ENCODE peak calls at places on chromosomes 5 and 9, in five cellular contexts. One of them, this sample, is unnamed.

GRCh38 chr9:126864771-126865170 is 4.3 kb downstream of the ZBTB34 start:
- DNase-seq in mesendoderm: no peak
- DNase-seq in neuronal stem cell: no peak
- DNase-seq in IMR-90: no peak
- DNase-seq in H9: no peak
- DNase-seq in this sample: no peak

GRCh38 chr5:119596046-119596445 is 33.3 kb upstream of the FAM170A start:
- DNase-seq in neuronal stem cell: no peak
- DNase-seq in IMR-90: no peak
- DNase-seq in H9: no peak
- DNase-seq in mesendoderm: no peak
- DNase-seq in this sample: no peak

GRCh38 chr9:16335788-16336580 is 534.5 kb downstream of the BNC2 start:
- DNase-seq in mesendoderm: no peak
- DNase-seq in neuronal stem cell: no peak
- DNase-seq in H9: no peak
- DNase-seq in IMR-90: peak
- DNase-seq in this sample: peak

GRCh38 chr9:37621299-37621934 is 29.0 kb upstream of the TOMM5 start:
- DNase-seq in IMR-90: no peak
- DNase-seq in neuronal stem cell: no peak
- DNase-seq in H9: no peak
- DNase-seq in mesendoderm: peak
- DNase-seq in this sample: no peak

GRCh38 chr5:62143268-62144229 is 162.5 kb upstream of the KIF2A start:
- DNase-seq in mesendoderm: peak
- DNase-seq in neuronal stem cell: peak
- DNase-seq in H9: no peak
- DNase-seq in IMR-90: peak
- DNase-seq in this sample: peak

GRCh38 chr5:159478950-159479349 is 148.7 kb upstream of the IL12B start:
- DNase-seq in H9: no peak
- DNase-seq in neuronal stem cell: no peak
- DNase-seq in IMR-90: no peak
- DNase-seq in mesendoderm: no peak
- DNase-seq in this sample: no peak

GRCh38 chr9:136985027-136985602 is 2.3 kb downstream of the LCNL1 start:
- DNase-seq in IMR-90: no peak
- DNase-seq in neuronal stem cell: no peak
- DNase-seq in H9: no peak
- DNase-seq in mesendoderm: no peak
- DNase-seq in this sample: no peak

GRCh38 chr9:36030871-36031270 is 5.8 kb upstream of the RECK start:
- DNase-seq in H9: no peak
- DNase-seq in IMR-90: no peak
- DNase-seq in mesendoderm: no peak
- DNase-seq in neuronal stem cell: no peak
- DNase-seq in this sample: no peak

GRCh38 chr5:32217886-32218396 is 43.8 kb upstream of the GOLPH3 start:
- DNase-seq in mesendoderm: no peak
- DNase-seq in neuronal stem cell: no peak
- DNase-seq in IMR-90: no peak
- DNase-seq in H9: no peak
- DNase-seq in this sample: peak

GRCh38 chr5:58016329-58016728 is 443.6 kb downstream of the PLK2 start:
- DNase-seq in neuronal stem cell: no peak
- DNase-seq in H9: no peak
- DNase-seq in IMR-90: peak
- DNase-seq in mesendoderm: no peak
- DNase-seq in this sample: peak

GRCh38 chr5:175663191-175664184 is 5.6 kb downstream of the HRH2 start:
- DNase-seq in mesendoderm: peak
- DNase-seq in H9: no peak
- DNase-seq in neuronal stem cell: no peak
- DNase-seq in IMR-90: no peak
- DNase-seq in this sample: no peak

GRCh38 chr5:89211836-89212235 is 328.9 kb upstream of the MEF2C start:
- DNase-seq in H9: no peak
- DNase-seq in IMR-90: peak
- DNase-seq in neuronal stem cell: no peak
- DNase-seq in mesendoderm: no peak
- DNase-seq in this sample: peak

GRCh38 chr9:120531683-120532300 is 48.2 kb downstream of the CDK5RAP2 start:
- DNase-seq in H9: peak
- DNase-seq in mesendoderm: peak
- DNase-seq in IMR-90: peak
- DNase-seq in neuronal stem cell: no peak
- DNase-seq in this sample: peak

GRCh38 chr9:99368341-99369326 is 146.6 kb downstream of the SEC61B start:
- DNase-seq in H9: no peak
- DNase-seq in neuronal stem cell: peak
- DNase-seq in IMR-90: peak
- DNase-seq in mesendoderm: no peak
- DNase-seq in this sample: peak

GRCh38 chr9:6827370-6827949 is 69.7 kb downstream of the KDM4C start:
- DNase-seq in mesendoderm: peak
- DNase-seq in neuronal stem cell: peak
- DNase-seq in IMR-90: peak
- DNase-seq in H9: no peak
- DNase-seq in this sample: peak

GRCh38 chr5:137190441-137190840 is 308.7 kb downstream of the SPOCK1 start:
- DNase-seq in IMR-90: peak
- DNase-seq in mesendoderm: no peak
- DNase-seq in H9: no peak
- DNase-seq in neuronal stem cell: no peak
- DNase-seq in this sample: no peak

GRCh38 chr5:144033481-144033880 is 137.0 kb downstream of the YIPF5 start:
- DNase-seq in mesendoderm: no peak
- DNase-seq in IMR-90: no peak
- DNase-seq in H9: no peak
- DNase-seq in neuronal stem cell: no peak
- DNase-seq in this sample: no peak

GRCh38 chr9:87620727-87621322 is 105.1 kb upstream of the CTSL start:
- DNase-seq in IMR-90: no peak
- DNase-seq in neuronal stem cell: no peak
- DNase-seq in H9: no peak
- DNase-seq in mesendoderm: no peak
- DNase-seq in this sample: no peak

GRCh38 chr5:43075319-43076293 is 35.5 kb upstream of the ANXA2R start:
- DNase-seq in mesendoderm: no peak
- DNase-seq in IMR-90: no peak
- DNase-seq in H9: no peak
- DNase-seq in neuronal stem cell: no peak
- DNase-seq in this sample: peak
- H2AK5ac ChIP-seq in mesendoderm: no peak
- H2AK5ac ChIP-seq in IMR-90: no peak
- H2AK5ac ChIP-seq in H9: no peak
- H2AK5ac ChIP-seq in neuronal stem cell: no peak
- H2AK5ac ChIP-seq in this sample: no peak

DNA sequence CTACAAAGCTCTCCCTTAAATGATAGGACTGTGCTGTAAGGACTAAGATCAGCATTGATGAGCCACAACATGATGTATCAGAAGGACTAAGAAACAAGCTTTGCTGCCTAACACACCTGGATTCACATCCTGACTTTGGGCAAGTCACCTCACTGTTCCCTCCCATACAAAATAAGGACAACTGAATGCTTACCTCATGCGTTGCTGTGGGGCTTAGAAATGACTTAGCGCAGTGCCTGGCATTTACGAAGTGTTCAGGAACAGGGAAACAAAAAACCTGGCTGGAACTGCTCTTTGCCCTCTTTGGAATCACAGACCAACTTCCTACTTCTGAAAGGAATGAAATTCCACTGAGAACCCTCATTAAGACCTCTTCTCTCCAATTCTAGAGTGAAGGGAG is 113.7 kb downstream of the BAAT start:
- DNase-seq in mesendoderm: no peak
- DNase-seq in IMR-90: no peak
- DNase-seq in H9: no peak
- DNase-seq in neuronal stem cell: no peak
- DNase-seq in this sample: no peak
- H3K23ac ChIP-seq in mesendoderm: no peak
- H3K23ac ChIP-seq in IMR-90: no peak
- H3K23ac ChIP-seq in H9: no peak
- H3K23ac ChIP-seq in neuronal stem cell: no peak
- H3K23ac ChIP-seq in this sample: no peak

GRCh38 chr5:167850901-167851300 is 440.5 kb upstream of the WWC1 start:
- DNase-seq in mesendoderm: peak
- DNase-seq in IMR-90: no peak
- DNase-seq in H9: no peak
- DNase-seq in neuronal stem cell: no peak
- DNase-seq in this sample: peak

GRCh38 chr5:167840736-167841135 is 450.7 kb upstream of the WWC1 start:
- DNase-seq in H9: no peak
- DNase-seq in neuronal stem cell: no peak
- DNase-seq in mesendoderm: no peak
- DNase-seq in IMR-90: no peak
- DNase-seq in this sample: no peak

GRCh38 chr5:167844173-167844572 is 447.3 kb upstream of the WWC1 start:
- DNase-seq in IMR-90: no peak
- DNase-seq in mesendoderm: no peak
- DNase-seq in H9: no peak
- DNase-seq in neuronal stem cell: no peak
- DNase-seq in this sample: no peak

GRCh38 chr5:167849874-167850273 is 441.6 kb upstream of the WWC1 start:
- DNase-seq in IMR-90: no peak
- DNase-seq in H9: no peak
- DNase-seq in neuronal stem cell: no peak
- DNase-seq in mesendoderm: peak
- DNase-seq in this sample: no peak

DNA sequence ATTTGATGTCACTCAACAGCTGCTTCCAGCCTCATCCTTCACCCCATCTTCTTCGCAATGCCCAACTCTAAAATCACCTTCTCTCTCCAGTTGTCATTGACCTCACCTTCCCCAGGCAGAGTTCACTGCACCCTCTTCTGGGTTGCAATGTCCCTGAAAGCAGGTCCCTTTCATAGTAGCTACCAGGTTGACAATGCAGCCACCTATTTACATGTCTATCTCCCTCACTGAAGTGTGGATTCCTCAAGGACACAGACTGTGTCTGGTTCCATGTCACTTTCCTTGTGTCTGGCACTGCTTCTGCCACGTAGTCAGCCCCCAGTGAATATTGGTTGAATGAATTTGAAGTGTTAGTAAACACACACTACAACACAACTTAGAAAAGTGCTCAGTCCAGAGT is 445.5 kb upstream of the WWC1 start:
- DNase-seq in neuronal stem cell: no peak
- DNase-seq in mesendoderm: peak
- DNase-seq in IMR-90: no peak
- DNase-seq in H9: no peak
- DNase-seq in this sample: no peak
- H2BK15ac ChIP-seq in neuronal stem cell: no peak
- H2BK15ac ChIP-seq in mesendoderm: no peak
- H2BK15ac ChIP-seq in IMR-90: no peak
- H2BK15ac ChIP-seq in H9: no peak
- H2BK15ac ChIP-seq in this sample: no peak

DNA sequence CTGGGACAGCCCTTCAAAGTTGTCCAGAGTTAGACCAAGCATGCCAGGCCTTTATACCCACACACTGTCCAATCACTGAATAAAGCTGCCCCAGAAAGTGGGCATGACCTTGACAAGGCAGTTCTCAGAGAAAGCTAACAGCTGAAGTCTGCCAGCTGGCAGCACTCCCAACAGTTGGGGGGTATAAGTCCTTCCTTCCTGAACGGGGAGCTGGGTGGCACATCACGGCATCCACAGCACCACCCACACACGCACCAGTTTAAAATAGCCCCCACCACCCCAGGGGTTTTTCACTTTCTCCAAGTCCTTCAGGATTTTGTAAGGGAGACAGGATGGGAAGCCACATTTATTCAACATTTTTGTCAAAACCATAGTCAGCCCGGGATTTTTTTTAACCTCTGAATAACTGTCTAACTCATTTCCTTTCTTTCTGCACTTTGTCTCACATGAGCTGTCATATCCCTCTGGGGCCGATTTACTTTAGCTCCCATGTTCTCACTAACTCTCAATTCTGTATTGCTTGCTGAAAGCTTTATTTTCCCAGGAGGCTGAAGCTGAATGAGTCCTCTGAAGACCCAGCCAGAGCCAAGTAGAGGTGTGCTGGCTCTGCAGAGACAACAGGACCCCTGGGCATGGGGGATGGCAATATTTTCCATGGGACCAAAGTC is 15.4 kb downstream of the FAM81B start:
- DNase-seq in neuronal stem cell: no peak
- DNase-seq in H9: no peak
- DNase-seq in mesendoderm: no peak
- DNase-seq in IMR-90: no peak
- DNase-seq in this sample: no peak
- H2AK5ac ChIP-seq in neuronal stem cell: no peak
- H2AK5ac ChIP-seq in H9: no peak
- H2AK5ac ChIP-seq in mesendoderm: no peak
- H2AK5ac ChIP-seq in IMR-90: no peak
- H2AK5ac ChIP-seq in this sample: no peak

GRCh38 chr5:96708600-96708999 is 46.4 kb downstream of the CAST start:
- DNase-seq in neuronal stem cell: no peak
- DNase-seq in IMR-90: no peak
- DNase-seq in H9: no peak
- DNase-seq in mesendoderm: no peak
- DNase-seq in this sample: no peak

GRCh38 chr5:96703384-96703910 is 41.3 kb downstream of the CAST start:
- DNase-seq in IMR-90: no peak
- DNase-seq in mesendoderm: no peak
- DNase-seq in neuronal stem cell: no peak
- DNase-seq in H9: no peak
- DNase-seq in this sample: peak

GRCh38 chr5:96706433-96707111 is 44.4 kb downstream of the CAST start:
- DNase-seq in IMR-90: no peak
- DNase-seq in mesendoderm: no peak
- DNase-seq in H9: no peak
- DNase-seq in neuronal stem cell: no peak
- DNase-seq in this sample: no peak

GRCh38 chr5:96702503-96703383 is 40.6 kb downstream of the CAST start:
- DNase-seq in H9: peak
- DNase-seq in neuronal stem cell: peak
- DNase-seq in IMR-90: peak
- DNase-seq in mesendoderm: peak
- DNase-seq in this sample: peak

DNA sequence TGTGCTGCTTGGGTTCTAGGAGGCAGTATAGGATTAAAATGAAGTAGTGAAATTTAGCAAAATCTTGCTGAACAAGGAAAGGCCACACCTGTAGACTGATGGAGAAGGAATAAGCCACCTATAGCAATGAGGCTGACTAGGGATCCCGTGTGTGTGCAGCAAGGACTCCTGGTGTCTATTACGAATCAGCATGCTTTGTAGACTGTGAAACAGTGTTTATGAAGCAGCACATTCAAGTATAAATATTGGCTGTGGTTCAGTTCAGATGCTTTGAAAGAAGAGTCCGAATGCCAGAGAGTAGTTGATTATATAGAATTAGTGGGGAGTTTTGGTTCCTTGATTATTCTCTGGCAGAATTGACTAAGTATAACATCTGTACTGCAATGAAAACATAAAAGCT is 41.8 kb downstream of the CAST start:
- DNase-seq in IMR-90: peak
- DNase-seq in neuronal stem cell: no peak
- DNase-seq in H9: no peak
- DNase-seq in mesendoderm: no peak
- DNase-seq in this sample: peak
- H3K23ac ChIP-seq in IMR-90: peak
- H3K23ac ChIP-seq in neuronal stem cell: no peak
- H3K23ac ChIP-seq in H9: no peak
- H3K23ac ChIP-seq in mesendoderm: no peak
- H3K23ac ChIP-seq in this sample: no peak